ENCODE peak calls at places on chromosome 5, in four cellular contexts. S is sigmoid colon, Q is H1, H is breast epithelium. V is an unnamed sample.
A peak's percentile ranks its signal among the peaks of the same experiment; 100 is the strongest.

GRCh38 chr5:34490501-34491250 is 165.5 kb upstream of the RAI14 start:
- DNase-seq in S (no peak), Q (peak; percentile 51), H (no peak), V (no peak)

GRCh38 chr5:104126980-104127379 is 564.4 kb upstream of the NUDT12 start:
- DNase-seq in S (no peak), Q (no peak), H (no peak), V (no peak)

GRCh38 chr5:20087299-20087698 is 99.3 kb upstream of the CDH18 start:
- DNase-seq in S (no peak), Q (no peak), H (no peak), V (no peak)

GRCh38 chr5:169765176-169765575 is 128.1 kb downstream of the DOCK2 start:
- DNase-seq in S (no peak), Q (no peak), H (no peak), V (no peak)

GRCh38 chr5:123997354-123998215 is 485.6 kb downstream of the CSNK1G3 start:
- DNase-seq in S (no peak), Q (no peak), H (no peak), V (no peak)

GRCh38 chr5:172593306-172593705 is 47.8 kb upstream of the NEURL1B start:
- DNase-seq in S (no peak), Q (no peak), H (no peak), V (no peak)

GRCh38 chr5:16169550-16169949 is 10.0 kb downstream of the MARCHF11 start:
- DNase-seq in S (no peak), Q (no peak), H (no peak), V (no peak)

GRCh38 chr5:104179057-104179456 is 616.5 kb upstream of the NUDT12 start:
- DNase-seq in S (no peak), Q (peak; percentile 63), H (no peak), V (no peak)

GRCh38 chr5:88883059-88883565 is at the start of gene MEF2C:
- DNase-seq in S (peak; percentile 88), Q (peak; percentile 62), H (no peak), V (peak; percentile 91)

GRCh38 chr5:116032094-116032517 is at the start of gene ARL14EPL:
- DNase-seq in S (no peak), Q (no peak), H (no peak), V (no peak)

GRCh38 chr5:178569485-178569884 is 20.7 kb downstream of the COL23A1 start:
- DNase-seq in S (no peak), Q (no peak), H (no peak), V (no peak)

GRCh38 chr5:40570408-40571129 is 109.1 kb upstream of the PTGER4 start:
- DNase-seq in S (no peak), Q (no peak), H (no peak), V (no peak)

GRCh38 chr5:137699291-137700281 is 36.3 kb downstream of the KLHL3 start:
- DNase-seq in S (no peak), Q (no peak), H (no peak), V (no peak)

GRCh38 chr5:137572042-137572695 is 73.0 kb upstream of the SPOCK1 start:
- DNase-seq in S (no peak), Q (no peak), H (no peak), V (no peak)

GRCh38 chr5:132425975-132426524 is 56.5 kb downstream of the SLC22A5 start:
- DNase-seq in S (no peak), Q (peak; percentile 29), H (no peak), V (no peak)

GRCh38 chr5:40171971-40172370 is 507.7 kb upstream of the PTGER4 start:
- DNase-seq in S (no peak), Q (no peak), H (no peak), V (no peak)

GRCh38 chr5:97006454-97006853 is 70.6 kb downstream of the LNPEP start:
- DNase-seq in S (no peak), Q (no peak), H (no peak), V (no peak)

GRCh38 chr5:31113101-31113500 is 80.4 kb upstream of the CDH6 start:
- DNase-seq in S (no peak), Q (no peak), H (no peak), V (no peak)

GRCh38 chr5:32852535-32852934 is 141.4 kb downstream of the NPR3 start:
- DNase-seq in S (no peak), Q (peak; percentile 52), H (no peak), V (no peak)

GRCh38 chr5:61275841-61276240 is 56.2 kb upstream of the ZSWIM6 start:
- DNase-seq in S (peak; percentile 80), Q (no peak), H (no peak), V (peak; percentile 90)

GRCh38 chr5:21792736-21793135 is 1060.4 kb downstream of the CDH12 start:
- DNase-seq in S (no peak), Q (no peak), H (no peak), V (no peak)

GRCh38 chr5:154603978-154604679 is 126.1 kb upstream of the HAND1 start:
- DNase-seq in S (peak; percentile 81), Q (peak; percentile 57), H (no peak), V (no peak)

GRCh38 chr5:94245608-94246007 is 372.8 kb downstream of the KIAA0825 start:
- DNase-seq in S (no peak), Q (no peak), H (no peak), V (no peak)

GRCh38 chr5:134649163-134649916 is 755 bp downstream of the SEC24A start:
- DNase-seq in S (peak; percentile 27), Q (no peak), H (no peak), V (peak; percentile 88)

GRCh38 chr5:93588586-93589347 is 5.7 kb downstream of the NR2F1 start:
- DNase-seq in S (peak; percentile 67), Q (no peak), H (no peak), V (no peak)

GRCh38 chr5:146482775-146483174 is 33.2 kb downstream of the GPR151 start:
- DNase-seq in S (no peak), Q (no peak), H (no peak), V (no peak)

GRCh38 chr5:59236448-59236847 is 653.6 kb downstream of the RAB3C start:
- DNase-seq in S (peak; percentile 64), Q (no peak), H (no peak), V (no peak)

GRCh38 chr5:149485655-149486615 is 65.3 kb downstream of the CSNK1A1 start:
- DNase-seq in S (peak; percentile 96), Q (no peak), H (peak; percentile 86), V (no peak)

GRCh38 chr5:133824661-133825254 is 143.7 kb downstream of the C5orf15 start:
- DNase-seq in S (no peak), Q (no peak), H (no peak), V (no peak)

GRCh38 chr5:56415356-56415765 is 182.2 kb upstream of the ANKRD55 start:
- DNase-seq in S (peak; percentile 72), Q (no peak), H (no peak), V (peak; percentile 88)

GRCh38 chr5:61327761-61328753 is 4.0 kb upstream of the ZSWIM6 start:
- DNase-seq in S (no peak), Q (no peak), H (no peak), V (no peak)

GRCh38 chr5:122458278-122458872 is 146.3 kb downstream of the SNCAIP start:
- DNase-seq in S (no peak), Q (no peak), H (no peak), V (no peak)

GRCh38 chr5:131252824-131253171 is 11.1 kb upstream of the CDC42SE2 start:
- DNase-seq in S (peak; percentile 70), Q (no peak), H (no peak), V (peak; percentile 93)

GRCh38 chr5:8700691-8701090 is 831.7 kb downstream of the MTRR start:
- DNase-seq in S (no peak), Q (no peak), H (no peak), V (no peak)

GRCh38 chr5:73514418-73514817 is 16.2 kb downstream of the BTF3 start:
- DNase-seq in S (no peak), Q (no peak), H (no peak), V (no peak)
- TF ChIP-seq POLR2AphosphoS5 in S (no peak), Q (no peak), H (no peak), V (no peak)

GRCh38 chr5:176619203-176619568 is 9.2 kb upstream of the GPRIN1 start:
- DNase-seq in S (no peak), Q (peak; percentile 94), H (no peak), V (peak; percentile 87)
- TF ChIP-seq POLR2AphosphoS5 in S (no peak), Q (no peak), H (no peak), V (no peak)

GRCh38 chr5:52428977-52429474 is 358.7 kb upstream of the ITGA1 start:
- DNase-seq in S (no peak), Q (no peak), H (no peak), V (no peak)
- TF ChIP-seq POLR2AphosphoS5 in S (no peak), Q (no peak), H (no peak), V (no peak)

GRCh38 chr5:102218159-102218558 is 77.9 kb downstream of the SLCO4C1 start:
- DNase-seq in S (no peak), Q (no peak), H (no peak), V (no peak)
- TF ChIP-seq POLR2AphosphoS5 in S (no peak), Q (no peak), H (no peak), V (no peak)

GRCh38 chr5:79070002-79070567 is 518 bp downstream of the BHMT2 start:
- DNase-seq in S (peak; percentile 65), Q (no peak), H (no peak), V (no peak)
- TF ChIP-seq POLR2AphosphoS5 in S (no peak), Q (no peak), H (no peak), V (no peak)

V was measured in spleen.